ENCODE peak calls at places on chromosomes 11 and 22, in five cellular contexts. E is left lung; C is endothelial cell of umbilical vein; F is CD8-positive, alpha-beta T cell; J is cardiac muscle cell. V is an unnamed sample. For H3K4me1, the result is how much of the 10 kb centered on the place peaks cover.

GRCh38 chr11:134908583-134908982 is 496.5 kb upstream of the B3GAT1 start:
- DNase-seq in F (no peak), J (no peak), C (no peak), E (no peak), V (no peak)

GRCh38 chr22:50545522-50546325 is at the start of gene KLHDC7B:
- DNase-seq in E (no peak), C (no peak), J (no peak), F (no peak), V (peak)

GRCh38 chr11:43316451-43316850 is 4.7 kb downstream of the API5 start:
- DNase-seq in J (peak), F (no peak), C (no peak), E (no peak), V (no peak)

GRCh38 chr11:104033134-104033533 is 3.3 kb upstream of the DDI1 start:
- DNase-seq in F (no peak), E (no peak), J (peak), C (peak), V (peak)

GRCh38 chr11:34356918-34357645 is 728 bp downstream of the ABTB2 start:
- DNase-seq in C (peak), E (peak), F (peak), J (peak), V (peak)

GRCh38 chr11:93741882-93742226 is 382 bp downstream of the C11orf54 start:
- DNase-seq in C (no peak), E (peak), J (peak), F (no peak), V (no peak)

GRCh38 chr11:46278387-46279173 is 1.1 kb downstream of the CREB3L1 start:
- DNase-seq in C (no peak), J (peak), F (no peak), E (peak), V (peak)

GRCh38 chr11:61890536-61891330 is 612 bp downstream of the FADS3 start:
- DNase-seq in J (peak), E (peak), F (peak), C (peak), V (peak)

GRCh38 chr22:44354288-44354687 is 41.5 kb upstream of the SHISAL1 start:
- DNase-seq in E (peak), C (no peak), F (no peak), J (no peak), V (no peak)

GRCh38 chr11:94243571-94244229 is 60.7 kb upstream of the IZUMO1R start:
- DNase-seq in F (no peak), J (no peak), E (no peak), C (no peak), V (no peak)

GRCh38 chr22:46650078-46650810 is 30.1 kb downstream of the GRAMD4 start:
- DNase-seq in F (no peak), C (no peak), E (no peak), J (no peak), V (no peak)
- H3K4me1 ChIP-seq in F (under half), C (under half), E (under half), J (under half), V (under half)

GRCh38 chr22:24029304-24029703 is 18.2 kb downstream of the CABIN1 start:
- DNase-seq in C (no peak), F (no peak), J (no peak), E (no peak), V (no peak)
- H3K4me3 ChIP-seq in C (no peak), F (no peak), J (no peak), E (no peak), V (no peak)

DNA sequence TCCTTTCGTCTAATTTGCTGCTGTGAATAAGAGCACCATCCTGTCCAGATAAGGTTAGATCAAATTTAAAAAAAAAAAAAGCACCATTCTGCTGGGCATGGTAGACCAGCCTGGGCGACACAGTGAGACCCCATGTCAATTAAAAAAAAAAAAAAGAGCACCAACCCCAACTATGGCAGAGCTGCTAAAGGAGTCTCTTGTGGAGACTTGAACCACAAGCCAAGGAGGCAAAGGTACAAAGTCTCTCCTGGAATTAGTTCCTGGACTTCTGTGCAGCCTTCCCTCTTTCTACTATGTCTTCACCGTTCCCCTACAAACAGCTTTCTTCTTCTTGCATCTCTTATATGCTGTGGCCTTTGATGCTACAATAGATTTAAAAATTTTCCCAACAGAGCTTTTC is 1.3 kb downstream of the PIK3C2A start:
- DNase-seq in E (no peak), C (peak), J (no peak), F (no peak), V (no peak)
- H3K4me1 ChIP-seq in E (half or more), C (under half), J (under half), F (under half), V (under half)

GRCh38 chr11:74783241-74783871 is 34.7 kb downstream of the RNF169 start:
- DNase-seq in E (no peak), F (no peak), J (peak), C (peak), V (peak)
- H3K4me3 ChIP-seq in E (no peak), F (no peak), J (no peak), C (no peak), V (no peak)